ENCODE peak calls at places on chromosomes 11 and 22, in ten cellular contexts. J is PC-3, H is kidney epithelial cell, P is astrocyte of the cerebellum, B is AG09319, Q is fibroblast of mammary gland, M is foreskin fibroblast, D is IMR-90, E is psoas muscle, T is prostate gland. R is an unnamed sample.

GRCh38 chr11:71250512-71251158 is 1.7 kb downstream of the SHANK2 start:
- DNase-seq in H (no peak), E (no peak), P (no peak), D (no peak), B (no peak), J (no peak), M (no peak), Q (no peak), T (no peak), R (no peak)

GRCh38 chr11:45145421-45146071 is 893 bp upstream of the PRDM11 start:
- DNase-seq in B (no peak), J (no peak), M (peak), T (no peak), E (peak), P (no peak), Q (peak), D (peak), H (no peak), R (peak)

GRCh38 chr11:99585606-99586005 is 564.9 kb downstream of the CNTN5 start:
- DNase-seq in E (no peak), P (no peak), Q (no peak), B (no peak), D (no peak), H (no peak), T (no peak), J (peak), M (no peak), R (no peak)

GRCh38 chr11:80362578-80362977 is 921.7 kb upstream of the TENM4 start:
- DNase-seq in B (no peak), E (no peak), M (no peak), D (no peak), H (no peak), Q (peak), P (no peak), T (no peak), J (peak), R (no peak)

GRCh38 chr22:19440411-19441195 is 6.9 kb downstream of the C22orf39 start:
- DNase-seq in E (peak), B (no peak), H (no peak), Q (no peak), D (no peak), M (no peak), J (no peak), P (no peak), T (no peak), R (no peak)

GRCh38 chr11:120260616-120261015 is 20.7 kb downstream of the POU2F3 start:
- DNase-seq in Q (no peak), D (no peak), M (no peak), E (no peak), T (no peak), B (no peak), H (no peak), P (no peak), J (no peak), R (no peak)

GRCh38 chr11:19996591-19996990 is 163.7 kb downstream of the DBX1 start:
- DNase-seq in T (no peak), P (no peak), M (no peak), B (no peak), J (no peak), D (no peak), E (no peak), H (no peak), Q (no peak), R (no peak)

GRCh38 chr11:88012456-88012855 is 162.8 kb downstream of the RAB38 start:
- DNase-seq in Q (no peak), D (no peak), E (no peak), J (no peak), B (no peak), H (no peak), M (no peak), T (no peak), P (no peak), R (no peak)

GRCh38 chr11:76889414-76889975 is 28.8 kb downstream of the ACER3 start:
- DNase-seq in Q (no peak), T (no peak), H (no peak), B (no peak), E (no peak), J (no peak), M (no peak), D (no peak), P (no peak), R (no peak)

GRCh38 chr22:30602049-30602448 is 4.9 kb upstream of the TCN2 start:
- DNase-seq in Q (peak), P (no peak), B (no peak), T (no peak), D (peak), M (no peak), J (peak), E (no peak), H (peak), R (no peak)

GRCh38 chr11:81007046-81007445 is 1566.2 kb upstream of the TENM4 start:
- DNase-seq in T (no peak), P (peak), Q (peak), H (no peak), D (peak), M (no peak), J (peak), E (no peak), B (no peak), R (no peak)

GRCh38 chr11:121892863-121893262 is 223.2 kb downstream of the BLID start:
- DNase-seq in T (no peak), M (peak), P (peak), Q (peak), B (no peak), H (no peak), J (peak), E (no peak), D (peak), R (no peak)

GRCh38 chr11:26860411-26860810 is 133.5 kb upstream of the FIBIN start:
- DNase-seq in B (no peak), H (no peak), T (no peak), P (no peak), M (no peak), D (no peak), J (no peak), E (no peak), Q (peak), R (no peak)

GRCh38 chr11:65288706-65289536 is 25.7 kb upstream of the CDC42EP2 start:
- DNase-seq in P (no peak), J (no peak), T (no peak), Q (peak), D (no peak), M (peak), H (no peak), B (peak), E (peak), R (no peak)

GRCh38 chr11:65865550-65866172 is 5.4 kb downstream of the MUS81 start:
- DNase-seq in Q (no peak), H (no peak), E (no peak), J (no peak), D (no peak), T (no peak), P (no peak), M (no peak), B (no peak), R (no peak)

GRCh38 chr11:122727101-122727929 is 71.8 kb downstream of the UBASH3B start:
- DNase-seq in B (no peak), T (no peak), Q (no peak), D (no peak), J (no peak), M (no peak), E (no peak), H (no peak), P (no peak), R (peak)

GRCh38 chr22:27387561-27387960 is 414.0 kb downstream of the MN1 start:
- DNase-seq in E (no peak), P (no peak), B (no peak), D (no peak), J (no peak), H (no peak), Q (no peak), M (no peak), T (no peak), R (no peak)

GRCh38 chr22:35638408-35638807 is 9.8 kb upstream of the APOL6 start:
- DNase-seq in J (no peak), E (peak), H (no peak), T (no peak), D (peak), Q (peak), M (peak), B (peak), P (no peak), R (no peak)

GRCh38 chr11:75242722-75243600 is 2.4 kb downstream of the TPBGL start:
- DNase-seq in P (no peak), H (no peak), M (no peak), E (no peak), D (no peak), T (no peak), J (no peak), Q (no peak), B (no peak), R (no peak)

GRCh38 chr22:21015051-21016006 is at the start of gene P2RX6:
- DNase-seq in H (no peak), J (peak), Q (peak), B (no peak), E (peak), M (no peak), D (peak), T (no peak), P (no peak), R (no peak)

GRCh38 chr11:2732940-2733628 is 33.3 kb upstream of the KCNQ1OT1 start:
- DNase-seq in Q (no peak), B (no peak), E (peak), J (no peak), T (no peak), P (no peak), M (no peak), D (no peak), H (no peak), R (no peak)

GRCh38 chr22:24338701-24339451 is 68.2 kb downstream of the SPECC1L start:
- DNase-seq in H (no peak), M (peak), E (peak), P (peak), D (peak), J (no peak), T (no peak), Q (peak), B (no peak), R (no peak)

GRCh38 chr11:102111011-102111786 is 952 bp downstream of the YAP1 start:
- DNase-seq in P (peak), M (peak), D (peak), B (peak), J (peak), E (peak), Q (peak), T (peak), H (no peak), R (peak)

GRCh38 chr11:14124345-14124744 is 161.8 kb downstream of the SPON1 start:
- DNase-seq in P (no peak), Q (peak), M (no peak), H (no peak), T (no peak), B (no peak), J (no peak), D (no peak), E (no peak), R (no peak)

GRCh38 chr22:43185860-43186261 is 1.1 kb downstream of the TTLL12 start:
- DNase-seq in B (no peak), H (no peak), Q (peak), J (peak), D (peak), E (peak), M (peak), T (peak), P (no peak), R (no peak)

GRCh38 chr11:34806875-34807274 is 109.3 kb downstream of the APIP start:
- DNase-seq in Q (no peak), D (no peak), T (no peak), P (no peak), J (no peak), B (no peak), M (no peak), E (no peak), H (no peak), R (no peak)

GRCh38 chr11:72333657-72334056 is 89.7 kb upstream of the PHOX2A start:
- DNase-seq in P (no peak), T (no peak), D (no peak), B (no peak), Q (no peak), J (no peak), H (no peak), E (no peak), M (no peak), R (no peak)

GRCh38 chr11:123054301-123055065 is 7.5 kb downstream of the HSPA8 start:
- DNase-seq in H (no peak), E (no peak), D (peak), P (peak), M (peak), T (peak), J (peak), Q (peak), B (peak), R (peak)

GRCh38 chr22:48627203-48627602 is 1200.5 kb downstream of the BRD1 start:
- DNase-seq in D (no peak), Q (no peak), J (no peak), M (no peak), B (no peak), P (peak), E (no peak), T (no peak), H (no peak), R (no peak)

GRCh38 chr11:33942954-33943353 is 51.1 kb upstream of the LMO2 start:
- DNase-seq in M (peak), Q (peak), T (no peak), P (peak), J (peak), B (peak), H (no peak), E (peak), D (peak), R (peak)

GRCh38 chr22:30210235-30210831 is 36.2 kb downstream of the LIF start:
- DNase-seq in P (no peak), H (peak), D (peak), Q (peak), M (no peak), E (no peak), T (no peak), J (peak), B (no peak), R (peak)

GRCh38 chr11:57277845-57278720 is 41.0 kb upstream of the APLNR start:
- DNase-seq in J (peak), H (no peak), P (peak), E (peak), Q (peak), D (peak), B (peak), M (peak), T (peak), R (peak)

GRCh38 chr11:125457814-125458343 is 38.2 kb downstream of the FEZ1 start:
- DNase-seq in D (peak), H (no peak), T (no peak), J (no peak), Q (peak), B (peak), E (peak), P (peak), M (peak), R (no peak)

GRCh38 chr11:115944596-115944995 is 440.4 kb upstream of the CADM1 start:
- DNase-seq in M (no peak), J (no peak), E (no peak), P (no peak), Q (no peak), H (no peak), D (no peak), B (no peak), T (no peak), R (no peak)

GRCh38 chr11:103109818-103110388 is 677 bp downstream of the DYNC2H1 start:
- DNase-seq in H (no peak), M (no peak), B (no peak), P (no peak), E (peak), Q (peak), T (no peak), D (no peak), J (no peak), R (peak)

GRCh38 chr11:73323464-73323863 is 15.4 kb downstream of the ARHGEF17 start:
- DNase-seq in H (no peak), T (no peak), E (peak), D (peak), Q (peak), J (no peak), B (peak), M (peak), P (no peak), R (no peak)

GRCh38 chr11:59710136-59710847 is 3.4 kb downstream of the OR10V1 start:
- DNase-seq in H (no peak), T (no peak), D (peak), B (no peak), J (no peak), M (no peak), Q (peak), E (no peak), P (no peak), R (no peak)

GRCh38 chr11:59705281-59705680 is 8.4 kb downstream of the OR10V1 start:
- DNase-seq in M (no peak), E (no peak), J (no peak), Q (no peak), P (no peak), D (peak), T (no peak), B (no peak), H (no peak), R (no peak)

GRCh38 chr11:59706518-59707285 is 6.9 kb downstream of the OR10V1 start:
- DNase-seq in H (peak), B (peak), E (no peak), J (peak), P (peak), M (peak), T (no peak), D (peak), Q (peak), R (no peak)

GRCh38 chr11:59708537-59708936 is 5.1 kb downstream of the OR10V1 start:
- DNase-seq in E (no peak), D (peak), B (no peak), Q (peak), P (no peak), T (no peak), H (no peak), M (peak), J (no peak), R (no peak)

DNA sequence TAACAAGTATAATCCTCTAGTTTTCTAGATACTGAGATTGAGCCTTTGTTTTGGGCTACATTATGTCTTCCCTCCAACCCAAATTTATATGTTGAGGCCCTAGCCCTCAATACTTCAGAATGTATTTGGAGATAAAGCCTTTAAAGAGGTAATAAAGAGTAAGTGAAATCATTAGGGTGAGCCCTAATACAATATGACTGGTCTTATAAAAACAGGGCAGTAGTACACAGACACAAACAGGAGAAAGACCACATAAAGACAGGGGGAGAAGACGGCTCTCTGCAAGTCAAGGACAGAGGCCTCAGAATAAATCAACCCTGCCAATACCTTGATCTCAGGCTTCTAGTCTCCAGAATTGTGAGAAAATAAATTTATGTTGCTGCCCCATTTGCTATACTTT is 6.3 kb downstream of the OR10V1 start:
- DNase-seq in E (no peak), J (no peak), H (no peak), B (no peak), T (no peak), P (no peak), D (no peak), M (no peak), Q (no peak), R (no peak)
- TF ChIP-seq CTCF in E (no peak), J (no peak), H (no peak), B (no peak), T (no peak), P (no peak), D (no peak), M (no peak), Q (no peak), R (no peak)

DNA sequence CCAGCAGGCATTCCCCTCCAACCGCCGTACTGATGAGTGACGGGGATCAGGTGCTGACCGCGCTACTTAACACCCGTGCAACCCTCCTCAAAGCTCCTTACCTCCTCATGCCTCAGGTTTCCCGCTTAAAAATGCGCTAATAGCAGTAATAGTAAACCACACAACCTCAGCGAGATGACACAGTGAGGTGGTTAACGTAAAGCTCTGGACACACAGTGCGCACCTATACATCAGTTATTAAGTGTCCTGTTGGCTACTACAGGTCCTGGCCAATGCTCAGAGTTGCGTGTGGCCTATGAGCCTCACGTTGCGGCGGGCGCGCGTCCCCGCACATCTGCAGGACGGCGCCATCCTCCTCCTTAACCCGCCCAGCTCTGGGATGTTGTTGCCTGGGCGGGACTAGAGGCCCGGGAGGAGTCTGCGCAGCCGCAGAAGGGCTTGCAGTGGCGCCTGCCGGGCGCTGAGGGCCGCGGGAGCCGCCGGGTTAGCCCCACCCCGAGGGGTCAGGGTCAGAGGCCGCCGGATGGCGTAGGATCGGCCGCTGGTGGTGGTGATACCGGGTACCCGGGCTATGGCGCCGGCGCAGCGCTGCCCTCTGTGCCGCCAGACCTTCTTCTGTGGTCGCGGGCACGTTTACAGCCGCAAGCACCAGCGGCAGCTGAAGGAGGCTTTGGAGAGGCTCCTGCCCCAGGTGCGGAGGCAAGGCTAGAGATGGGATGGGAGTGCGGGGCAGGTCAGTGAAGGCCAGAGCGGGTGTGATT is at the start of gene CENATAC:
- DNase-seq in D (peak), T (peak), H (peak), E (peak), M (peak), Q (peak), J (peak), B (peak), P (peak), R (peak)
- TF ChIP-seq CTCF in D (peak), T (peak), H (no peak), E (no peak), M (no peak), Q (no peak), J (no peak), B (no peak), P (no peak), R (no peak)

GRCh38 chr11:10758959-10759358 is 7.9 kb downstream of the CTR9 start:
- DNase-seq in E (no peak), P (no peak), D (no peak), J (peak), B (no peak), T (no peak), Q (no peak), H (no peak), M (no peak), R (no peak)
- TF ChIP-seq CTCF in E (no peak), P (peak), D (peak), J (peak), B (no peak), T (no peak), Q (peak), H (no peak), M (peak), R (no peak)

GRCh38 chr11:69721745-69722144 is 17.9 kb upstream of the FGF19 start:
- DNase-seq in M (no peak), B (no peak), J (peak), P (no peak), D (no peak), Q (no peak), H (no peak), E (no peak), T (no peak), R (no peak)
- TF ChIP-seq CTCF in M (no peak), B (no peak), J (peak), P (peak), D (peak), Q (no peak), H (peak), E (no peak), T (peak), R (no peak)

GRCh38 chr11:82929121-82929520 is 27.6 kb downstream of the DDIAS start:
- DNase-seq in J (no peak), E (no peak), P (no peak), T (no peak), M (no peak), H (no peak), Q (no peak), D (no peak), B (no peak), R (no peak)

GRCh38 chr11:82930229-82930628 is 28.7 kb downstream of the DDIAS start:
- DNase-seq in E (no peak), T (no peak), B (no peak), P (no peak), J (no peak), H (no peak), M (no peak), Q (no peak), D (no peak), R (peak)

GRCh38 chr11:82930734-82931133 is 29.2 kb downstream of the DDIAS start:
- DNase-seq in B (no peak), Q (no peak), D (no peak), T (no peak), M (no peak), E (no peak), P (no peak), J (no peak), H (no peak), R (no peak)

GRCh38 chr11:82924522-82925224 is 23.1 kb downstream of the DDIAS start:
- DNase-seq in J (no peak), H (no peak), T (no peak), Q (no peak), M (no peak), D (no peak), B (no peak), E (no peak), P (no peak), R (no peak)

GRCh38 chr11:82927264-82927880 is 25.8 kb downstream of the DDIAS start:
- DNase-seq in M (peak), J (peak), Q (peak), D (peak), E (no peak), T (peak), B (peak), H (peak), P (peak), R (peak)
- TF ChIP-seq CTCF in M (peak), J (peak), Q (peak), D (peak), E (peak), T (peak), B (peak), H (peak), P (peak), R (peak)

R was measured in GM13976.